ENCODE peak calls at places on chromosome 5, in ten cellular contexts. D is A549, C is K562, J is transverse colon, A is tibial nerve, N is ovary, O is stomach, X is HepG2, R is H1, P is sigmoid colon. L is an unnamed sample.
A peak's percentile ranks its signal among the peaks of the same experiment; 100 is the strongest.

GRCh38 chr5:53537711-53538110 is 22.7 kb upstream of the NDUFS4 start:
- DNase-seq in D (no peak), C (no peak), J (no peak), A (no peak), N (no peak), O (no peak), X (no peak), R (no peak), P (no peak), L (no peak)

GRCh38 chr5:68348447-68349222 is 133.1 kb downstream of the PIK3R1 start:
- DNase-seq in D (no peak), C (no peak), J (no peak), A (no peak), N (no peak), O (no peak), X (no peak), R (no peak), P (no peak), L (no peak)

GRCh38 chr5:40797273-40798011 is 732 bp downstream of the PRKAA1 start:
- DNase-seq in D (peak; percentile 58), C (peak; percentile 83), J (peak; percentile 81), A (peak; percentile 69), N (peak; percentile 86), O (peak; percentile 73), X (no peak), R (peak; percentile 82), P (peak; percentile 87), L (peak; percentile 84)

GRCh38 chr5:147743686-147744332 is 38.7 kb downstream of the JAKMIP2 start:
- DNase-seq in D (no peak), C (no peak), J (no peak), A (peak; percentile 15), N (no peak), O (no peak), X (no peak), R (no peak), P (no peak), L (no peak)

GRCh38 chr5:43037929-43038510 is 2.1 kb downstream of the ANXA2R start:
- DNase-seq in D (no peak), C (no peak), J (peak; percentile 20), A (no peak), N (no peak), O (no peak), X (no peak), R (no peak), P (no peak), L (no peak)

GRCh38 chr5:80668016-80668969 is 13.5 kb upstream of the DHFR start:
- DNase-seq in D (no peak), C (no peak), J (peak; percentile 48), A (no peak), N (no peak), O (no peak), X (peak; percentile 56), R (no peak), P (no peak), L (peak; percentile 55)

GRCh38 chr5:34959323-34959722 is 30.0 kb downstream of the DNAJC21 start:
- DNase-seq in D (no peak), C (no peak), J (no peak), A (no peak), N (no peak), O (no peak), X (no peak), R (no peak), P (no peak), L (no peak)

GRCh38 chr5:133885566-133885965 is 82.9 kb downstream of the C5orf15 start:
- DNase-seq in D (no peak), C (no peak), J (no peak), A (no peak), N (no peak), O (no peak), X (no peak), R (no peak), P (peak; percentile 15), L (no peak)

GRCh38 chr5:30650311-30650710 is 543.2 kb upstream of the CDH6 start:
- DNase-seq in D (no peak), C (no peak), J (no peak), A (no peak), N (no peak), O (no peak), X (peak; percentile 1), R (no peak), P (no peak), L (no peak)
- TF ChIP-seq CTCF in D (no peak), C (no peak), J (no peak), A (no peak), N (no peak), O (no peak), X (peak; percentile 13), R (no peak), P (no peak), L (no peak)

GRCh38 chr5:172777381-172778222 is 6.6 kb upstream of the DUSP1 start:
- DNase-seq in D (peak; percentile 88), C (peak; percentile 68), J (peak; percentile 95), A (peak; percentile 91), N (peak; percentile 77), O (peak; percentile 87), X (peak; percentile 90), R (no peak), P (peak; percentile 97), L (peak; percentile 83)

GRCh38 chr5:172774561-172775271 is 3.7 kb upstream of the DUSP1 start:
- DNase-seq in D (no peak), C (no peak), J (no peak), A (no peak), N (no peak), O (no peak), X (no peak), R (no peak), P (no peak), L (peak; percentile 20)

GRCh38 chr5:172773481-172774469 is 2.8 kb upstream of the DUSP1 start:
- DNase-seq in D (no peak), C (no peak), J (no peak), A (no peak), N (peak; percentile 48), O (no peak), X (no peak), R (no peak), P (no peak), L (no peak)

GRCh38 chr5:172776235-172776594 is 5.2 kb upstream of the DUSP1 start:
- DNase-seq in D (no peak), C (no peak), J (no peak), A (no peak), N (no peak), O (no peak), X (peak; percentile 94), R (no peak), P (no peak), L (no peak)

GRCh38 chr5:172775326-172776234 is 4.6 kb upstream of the DUSP1 start:
- DNase-seq in D (no peak), C (no peak), J (peak; percentile 84), A (peak; percentile 92), N (no peak), O (peak; percentile 79), X (peak; percentile 95), R (no peak), P (peak; percentile 97), L (peak; percentile 55)
- TF ChIP-seq EP300 in D (peak; percentile 64), C (no peak), J (peak; percentile 93), A (peak; percentile 95), N (peak; percentile 65), O (peak; percentile 88), X (peak; percentile 58), R (no peak), P (peak; percentile 84), L (peak; percentile 99)

GRCh38 chr5:171335616-171336015 is 26.6 kb downstream of the TLX3 start:
- DNase-seq in D (no peak), C (no peak), J (no peak), A (no peak), N (no peak), O (no peak), X (no peak), R (no peak), P (no peak), L (no peak)

GRCh38 chr5:171337207-171337562 is 28.1 kb downstream of the TLX3 start:
- DNase-seq in D (no peak), C (no peak), J (no peak), A (no peak), N (no peak), O (no peak), X (no peak), R (no peak), P (no peak), L (no peak)

GRCh38 chr5:171340042-171340441 is 31.0 kb downstream of the TLX3 start:
- DNase-seq in D (no peak), C (no peak), J (no peak), A (no peak), N (no peak), O (no peak), X (no peak), R (no peak), P (no peak), L (no peak)

GRCh38 chr5:171340491-171340890 is 31.4 kb downstream of the TLX3 start:
- DNase-seq in D (no peak), C (no peak), J (no peak), A (no peak), N (no peak), O (no peak), X (peak; percentile 5), R (no peak), P (no peak), L (no peak)

DNA sequence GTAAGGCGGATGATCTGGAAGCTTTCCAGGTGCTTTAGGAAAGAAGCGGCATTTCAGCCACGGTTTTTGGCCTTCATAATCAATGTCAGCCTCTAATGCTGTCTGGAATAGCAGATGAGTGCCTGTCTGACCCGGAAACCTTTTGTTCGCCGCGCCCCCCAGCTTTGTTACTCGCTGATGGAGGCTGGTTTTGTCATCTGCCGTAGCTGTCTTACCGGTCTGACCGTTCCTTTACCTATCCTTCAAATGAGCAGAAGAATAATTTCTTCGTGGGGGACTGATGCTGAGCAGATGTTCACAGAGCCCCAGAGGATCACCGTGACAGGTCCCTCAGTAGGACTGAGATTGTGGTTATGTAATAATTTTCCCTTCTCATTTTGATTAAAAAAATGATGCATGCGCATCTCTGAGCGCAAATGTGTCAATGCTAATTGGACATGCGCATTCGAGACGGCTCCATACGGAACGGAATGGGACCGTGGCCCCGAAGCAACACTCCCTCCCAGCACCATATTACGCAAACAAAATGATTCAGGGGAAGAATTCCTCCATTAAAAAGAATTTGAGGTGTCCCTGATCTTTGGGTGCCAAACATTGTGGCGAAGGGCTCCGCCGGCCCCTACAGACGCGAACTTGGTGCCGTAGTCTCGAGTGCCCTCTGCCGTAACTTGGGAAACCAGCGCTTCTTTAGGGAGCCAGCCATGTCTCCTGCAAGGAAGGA is 27.6 kb downstream of the TLX3 start:
- DNase-seq in D (peak; percentile 32), C (no peak), J (peak; percentile 20), A (peak; percentile 13), N (peak; percentile 37), O (peak; percentile 36), X (no peak), R (peak; percentile 58), P (no peak), L (no peak)
- TF ChIP-seq CTCF in D (peak; percentile 81), C (peak; percentile 68), J (peak; percentile 32), A (no peak), N (no peak), O (peak; percentile 12), X (peak; percentile 55), R (peak; percentile 56), P (no peak), L (peak; percentile 34)

DNA sequence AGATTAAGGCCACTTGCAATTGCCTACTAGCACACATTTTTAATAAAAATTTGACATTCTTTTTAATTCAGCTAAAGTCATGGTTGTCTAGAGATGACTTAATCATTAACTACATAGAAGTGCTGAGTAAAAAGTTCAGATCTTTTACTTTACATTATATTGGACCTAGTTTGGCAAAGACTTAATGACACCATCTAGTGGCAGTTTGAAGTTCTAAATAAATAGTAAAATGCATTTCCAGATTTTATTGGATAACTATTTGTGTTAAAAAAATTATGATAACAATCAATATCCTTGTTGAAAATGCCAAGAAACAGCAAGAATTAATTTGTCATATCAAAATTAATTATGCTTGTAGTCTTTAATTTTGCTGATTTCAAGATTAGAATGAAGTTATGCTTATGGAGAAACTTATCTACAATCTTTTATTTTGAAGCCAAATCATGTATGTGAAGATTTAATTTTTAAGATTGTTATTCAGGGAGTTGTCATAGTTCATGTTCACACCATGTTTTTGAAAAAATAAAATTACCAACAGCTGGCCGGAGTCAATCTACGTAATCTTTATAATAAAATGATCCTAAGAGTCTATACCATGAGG is 69.6 kb upstream of the PJA2 start:
- DNase-seq in D (peak; percentile 5), C (no peak), J (no peak), A (no peak), N (no peak), O (no peak), X (peak; percentile 18), R (no peak), P (no peak), L (no peak)
- TF ChIP-seq EP300 in D (no peak), C (no peak), J (no peak), A (no peak), N (no peak), O (no peak), X (no peak), R (no peak), P (no peak), L (no peak)

L was measured in upper lobe of left lung.